ENCODE peak calls at places on chromosomes 16 and 17, in four cellular contexts. One of them, this sample, is unnamed.

GRCh38 chr17:51258756-51259573 is 884 bp downstream of the MBTD1 start:
- DNase-seq in sigmoid colon: peak; percentile 65
- DNase-seq in lung: no peak
- DNase-seq in colonic mucosa: peak; percentile 55
- DNase-seq in this sample: peak; percentile 24

GRCh38 chr16:89841275-89841674 is 13.0 kb downstream of the SPIRE2 start:
- DNase-seq in sigmoid colon: no peak
- DNase-seq in colonic mucosa: no peak
- DNase-seq in lung: no peak
- DNase-seq in this sample: no peak

GRCh38 chr17:5975651-5976050 is 94.5 kb upstream of the WSCD1 start:
- DNase-seq in lung: no peak
- DNase-seq in sigmoid colon: no peak
- DNase-seq in colonic mucosa: no peak
- DNase-seq in this sample: no peak

GRCh38 chr17:75511610-75512575 is 3.4 kb downstream of the CASKIN2 start:
- DNase-seq in sigmoid colon: no peak
- DNase-seq in lung: peak; percentile 84
- DNase-seq in colonic mucosa: no peak
- DNase-seq in this sample: peak; percentile 62

GRCh38 chr17:76884995-76885896 is 17.0 kb downstream of the MGAT5B start:
- DNase-seq in colonic mucosa: no peak
- DNase-seq in sigmoid colon: no peak
- DNase-seq in lung: no peak
- DNase-seq in this sample: no peak

GRCh38 chr16:57787519-57787905 is 14.8 kb downstream of the KIFC3 start:
- DNase-seq in lung: no peak
- DNase-seq in colonic mucosa: no peak
- DNase-seq in sigmoid colon: no peak
- DNase-seq in this sample: no peak

GRCh38 chr16:30720694-30721093 is 21.7 kb downstream of the SRCAP start:
- DNase-seq in sigmoid colon: peak; percentile 36
- DNase-seq in lung: no peak
- DNase-seq in colonic mucosa: no peak
- DNase-seq in this sample: no peak

GRCh38 chr17:50542795-50543774 is 3.9 kb upstream of the SPATA20 start:
- DNase-seq in colonic mucosa: peak; percentile 89
- DNase-seq in sigmoid colon: no peak
- DNase-seq in lung: peak; percentile 66
- DNase-seq in this sample: peak; percentile 92

GRCh38 chr16:62543516-62543915 is 507.3 kb upstream of the CDH8 start:
- DNase-seq in colonic mucosa: no peak
- DNase-seq in sigmoid colon: no peak
- DNase-seq in lung: no peak
- DNase-seq in this sample: no peak

GRCh38 chr16:8849411-8850011 is 19.3 kb downstream of the CARHSP1 start:
- DNase-seq in colonic mucosa: no peak
- DNase-seq in lung: no peak
- DNase-seq in sigmoid colon: no peak
- DNase-seq in this sample: no peak

GRCh38 chr17:46046957-46047356 is 47.9 kb downstream of the STH start:
- DNase-seq in colonic mucosa: no peak
- DNase-seq in sigmoid colon: no peak
- DNase-seq in lung: no peak
- DNase-seq in this sample: no peak

GRCh38 chr17:19464033-19465026 is 53.3 kb downstream of the RNF112 start:
- DNase-seq in lung: no peak
- DNase-seq in colonic mucosa: no peak
- DNase-seq in sigmoid colon: peak; percentile 83
- DNase-seq in this sample: peak; percentile 19

GRCh38 chr17:63295288-63295687 is 150.8 kb downstream of the CYB561 start:
- DNase-seq in colonic mucosa: no peak
- DNase-seq in lung: no peak
- DNase-seq in sigmoid colon: no peak
- DNase-seq in this sample: no peak

GRCh38 chr17:1110844-1111598 is 68.8 kb downstream of the ABR start:
- DNase-seq in lung: peak; percentile 82
- DNase-seq in colonic mucosa: peak; percentile 83
- DNase-seq in sigmoid colon: peak; percentile 87
- DNase-seq in this sample: no peak

GRCh38 chr16:69405326-69405725 is 19.1 kb upstream of the CYB5B start:
- DNase-seq in lung: no peak
- DNase-seq in colonic mucosa: no peak
- DNase-seq in sigmoid colon: no peak
- DNase-seq in this sample: no peak

GRCh38 chr16:1014771-1015495 is 33.4 kb downstream of the SOX8 start:
- DNase-seq in colonic mucosa: no peak
- DNase-seq in sigmoid colon: no peak
- DNase-seq in lung: no peak
- DNase-seq in this sample: no peak

GRCh38 chr16:87661561-87661960 is 59.3 kb downstream of the JPH3 start:
- DNase-seq in lung: no peak
- DNase-seq in sigmoid colon: no peak
- DNase-seq in colonic mucosa: no peak
- DNase-seq in this sample: no peak

GRCh38 chr17:80969030-80969673 is 22.5 kb upstream of the CHMP6 start:
- DNase-seq in sigmoid colon: no peak
- DNase-seq in lung: no peak
- DNase-seq in colonic mucosa: no peak
- DNase-seq in this sample: peak; percentile 49

GRCh38 chr17:74877592-74878543 is 5.1 kb upstream of the FDXR start:
- DNase-seq in lung: no peak
- DNase-seq in sigmoid colon: no peak
- DNase-seq in colonic mucosa: peak; percentile 85
- DNase-seq in this sample: peak; percentile 52

GRCh38 chr16:49587511-49587910 is 213.9 kb downstream of the C16orf78 start:
- DNase-seq in colonic mucosa: no peak
- DNase-seq in lung: no peak
- DNase-seq in sigmoid colon: no peak
- DNase-seq in this sample: no peak
- H3K27ac ChIP-seq in colonic mucosa: no peak overlapping the region
- H3K27ac ChIP-seq in lung: no peak overlapping the region
- H3K27ac ChIP-seq in sigmoid colon: no peak overlapping the region
- H3K27ac ChIP-seq in this sample: no peak overlapping the region

DNA sequence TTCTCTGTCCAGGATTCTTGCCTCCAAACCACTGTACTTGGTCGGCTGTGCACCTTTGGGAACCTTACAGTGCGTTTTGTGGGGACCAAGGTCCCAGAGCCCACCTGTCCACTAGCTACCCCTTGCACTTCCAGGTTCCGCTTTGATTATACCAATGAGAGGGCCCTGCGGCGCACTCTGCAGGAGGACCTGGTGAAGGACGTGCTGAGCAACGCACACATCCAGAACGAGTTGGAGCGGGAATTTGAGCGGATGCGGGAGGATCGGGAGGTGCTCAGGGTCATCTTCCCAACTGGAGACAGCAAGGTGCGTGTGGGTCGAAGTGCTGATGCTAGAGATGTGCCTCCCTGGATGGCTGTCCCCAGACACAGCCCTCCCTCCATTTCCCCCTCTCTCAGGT is 18.8 kb downstream of the POLR2A start:
- DNase-seq in lung: no peak
- DNase-seq in sigmoid colon: peak; percentile 57
- DNase-seq in colonic mucosa: no peak
- DNase-seq in this sample: peak; percentile 41
- TF ChIP-seq CTCF in lung: no peak
- TF ChIP-seq CTCF in sigmoid colon: no peak
- TF ChIP-seq CTCF in colonic mucosa: no peak
- TF ChIP-seq CTCF in this sample: no peak

DNA sequence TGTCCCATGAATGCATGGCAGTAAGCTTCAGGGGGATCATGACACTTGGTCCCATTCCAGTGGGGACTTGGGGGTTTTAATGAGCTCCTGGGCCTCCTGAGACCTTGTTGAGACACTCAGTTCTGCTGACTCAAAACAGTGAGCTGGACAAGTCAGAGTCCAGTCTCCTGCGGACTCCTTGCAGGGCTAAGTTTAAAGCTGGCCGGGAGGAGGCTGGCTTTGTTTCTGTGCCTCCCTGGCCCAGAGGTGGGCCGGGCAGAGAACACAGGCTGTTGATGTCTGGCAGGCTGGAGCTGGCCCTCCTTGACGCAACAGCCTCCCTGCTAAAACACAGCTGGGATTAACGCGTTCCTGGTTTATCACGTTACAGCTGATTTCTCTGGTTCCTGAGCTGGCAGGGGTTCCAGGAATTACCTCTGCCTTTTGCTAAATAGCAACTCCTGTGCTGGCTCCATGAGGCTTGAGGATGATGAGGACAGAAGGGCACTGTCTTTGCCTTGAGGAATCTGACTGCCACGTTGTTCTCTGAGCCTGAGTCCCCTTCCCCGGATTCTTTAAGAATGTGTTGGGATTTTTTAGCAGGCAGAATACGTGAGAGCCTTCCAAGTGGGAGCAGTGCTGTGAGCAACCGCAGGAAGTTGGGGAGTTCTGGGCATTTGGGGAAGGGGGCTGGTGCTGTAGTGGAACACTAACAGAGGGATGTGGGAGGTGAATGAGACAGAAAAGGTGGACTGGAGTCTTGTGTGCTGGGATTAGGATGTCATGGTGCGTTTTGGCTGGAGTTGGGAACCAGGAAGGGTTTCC is 2.0 kb downstream of the GPT2 start:
- DNase-seq in colonic mucosa: no peak
- DNase-seq in lung: no peak
- DNase-seq in sigmoid colon: no peak
- DNase-seq in this sample: peak; percentile 78
- H3K4me3 ChIP-seq in colonic mucosa: no peak overlapping the region
- H3K4me3 ChIP-seq in lung: no peak overlapping the region
- H3K4me3 ChIP-seq in sigmoid colon: no peak overlapping the region
- H3K4me3 ChIP-seq in this sample: peak overlapping the region; percentile 4

GRCh38 chr16:54286067-54286329 is 589 bp downstream of the IRX3 start:
- DNase-seq in sigmoid colon: no peak
- DNase-seq in lung: no peak
- DNase-seq in colonic mucosa: no peak
- DNase-seq in this sample: no peak

GRCh38 chr16:54284319-54284930 is 2.2 kb downstream of the IRX3 start:
- DNase-seq in colonic mucosa: no peak
- DNase-seq in lung: no peak
- DNase-seq in sigmoid colon: no peak
- DNase-seq in this sample: peak; percentile 27

GRCh38 chr16:54284931-54285413 is 1.6 kb downstream of the IRX3 start:
- DNase-seq in sigmoid colon: no peak
- DNase-seq in colonic mucosa: no peak
- DNase-seq in lung: no peak
- DNase-seq in this sample: no peak

GRCh38 chr16:54286330-54287017 is at the start of gene IRX3:
- DNase-seq in sigmoid colon: no peak
- DNase-seq in colonic mucosa: no peak
- DNase-seq in lung: peak; percentile 91
- DNase-seq in this sample: peak; percentile 52

DNA sequence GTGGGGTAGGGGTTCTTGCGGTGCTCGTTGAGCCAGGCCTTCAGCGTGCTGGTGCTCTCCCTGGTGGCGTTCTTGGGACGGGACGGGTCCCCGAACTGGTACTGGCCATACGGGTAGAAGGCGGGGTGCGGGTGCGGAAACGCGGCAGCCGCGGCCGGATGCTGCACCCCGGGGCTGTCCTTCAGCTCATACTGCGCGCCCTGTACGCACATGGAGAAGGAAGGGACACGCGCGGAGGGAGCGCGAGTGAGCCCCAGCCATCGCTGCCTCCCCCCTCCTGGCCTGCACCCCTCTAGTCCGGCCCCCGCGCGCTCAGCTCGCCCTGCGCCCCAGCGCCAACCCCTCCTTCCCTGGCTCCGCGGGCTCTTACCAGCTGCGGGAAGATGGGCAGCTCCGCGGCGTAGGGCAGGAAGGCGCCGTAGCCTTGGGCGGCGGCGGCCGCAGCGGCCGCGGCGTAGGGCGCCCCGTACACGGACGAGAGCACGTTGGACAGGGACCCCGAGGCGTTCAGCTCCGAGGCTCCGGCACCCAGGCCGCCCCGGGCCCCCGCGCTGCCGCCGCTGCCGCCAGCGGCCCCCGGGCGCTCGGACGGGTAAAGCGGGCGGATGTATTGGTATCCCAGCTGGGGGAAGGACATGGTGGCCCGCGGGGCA is 1.0 kb downstream of the IRX3 start:
- DNase-seq in sigmoid colon: no peak
- DNase-seq in lung: no peak
- DNase-seq in colonic mucosa: no peak
- DNase-seq in this sample: no peak
- H3K27ac ChIP-seq in sigmoid colon: no peak overlapping the region
- H3K27ac ChIP-seq in lung: peak overlapping the region; percentile 95
- H3K27ac ChIP-seq in colonic mucosa: no peak overlapping the region
- H3K27ac ChIP-seq in this sample: no peak overlapping the region

GRCh38 chr17:13597723-13598347 is 3.9 kb downstream of the HS3ST3A1 start:
- DNase-seq in lung: no peak
- DNase-seq in sigmoid colon: no peak
- DNase-seq in colonic mucosa: no peak
- DNase-seq in this sample: no peak
- TF ChIP-seq CTCF in lung: peak; percentile 51
- TF ChIP-seq CTCF in sigmoid colon: no peak
- TF ChIP-seq CTCF in colonic mucosa: peak; percentile 55
- TF ChIP-seq CTCF in this sample: peak; percentile 73

GRCh38 chr16:23530062-23530461 is 19.8 kb upstream of the GGA2 start:
- DNase-seq in lung: no peak
- DNase-seq in colonic mucosa: no peak
- DNase-seq in sigmoid colon: no peak
- DNase-seq in this sample: no peak
- H3K4me3 ChIP-seq in lung: no peak overlapping the region
- H3K4me3 ChIP-seq in colonic mucosa: no peak overlapping the region
- H3K4me3 ChIP-seq in sigmoid colon: no peak overlapping the region
- H3K4me3 ChIP-seq in this sample: no peak overlapping the region

GRCh38 chr17:16466407-16466806 is 25.6 kb downstream of the LRRC75A start:
- DNase-seq in lung: no peak
- DNase-seq in colonic mucosa: peak; percentile 57
- DNase-seq in sigmoid colon: no peak
- DNase-seq in this sample: peak; percentile 84
- H3K27ac ChIP-seq in lung: no peak overlapping the region
- H3K27ac ChIP-seq in colonic mucosa: peak overlapping the region; percentile 79
- H3K27ac ChIP-seq in sigmoid colon: no peak overlapping the region
- H3K27ac ChIP-seq in this sample: peak overlapping the region; percentile 72

GRCh38 chr16:67525176-67525860 is 3.3 kb upstream of the RIPOR1 start:
- DNase-seq in colonic mucosa: no peak
- DNase-seq in sigmoid colon: no peak
- DNase-seq in lung: no peak
- DNase-seq in this sample: no peak
- TF ChIP-seq CTCF in colonic mucosa: no peak
- TF ChIP-seq CTCF in sigmoid colon: no peak
- TF ChIP-seq CTCF in lung: no peak
- TF ChIP-seq CTCF in this sample: no peak